ENCODE peak calls at places on chromosome 4, in four cellular contexts. One of them, this sample, is unnamed.
A peak's percentile ranks its signal among the peaks of the same experiment; 100 is the strongest.

GRCh38 chr4:101271516-101271915 is 75.8 kb downstream of the PPP3CA start:
- DNase-seq in MG63: no peak
- DNase-seq in anterior cingulate cortex: no peak
- DNase-seq in WERI-Rb-1: no peak
- DNase-seq in this sample: no peak

GRCh38 chr4:124873361-124874171 is 161.0 kb upstream of the ANKRD50 start:
- DNase-seq in WERI-Rb-1: no peak
- DNase-seq in MG63: no peak
- DNase-seq in anterior cingulate cortex: no peak
- DNase-seq in this sample: no peak

GRCh38 chr4:156779774-156780173 is 191.8 kb downstream of the PDGFC start:
- DNase-seq in anterior cingulate cortex: no peak
- DNase-seq in MG63: peak; percentile 63
- DNase-seq in WERI-Rb-1: no peak
- DNase-seq in this sample: no peak

GRCh38 chr4:15239866-15240265 is 188.0 kb upstream of the C1QTNF7 start:
- DNase-seq in anterior cingulate cortex: no peak
- DNase-seq in WERI-Rb-1: no peak
- DNase-seq in MG63: no peak
- DNase-seq in this sample: peak; percentile 55

GRCh38 chr4:158094413-158095110 is 78.3 kb downstream of the GASK1B start:
- DNase-seq in anterior cingulate cortex: no peak
- DNase-seq in WERI-Rb-1: no peak
- DNase-seq in MG63: peak; percentile 84
- DNase-seq in this sample: peak; percentile 18

GRCh38 chr4:61984260-61984909 is 784.3 kb downstream of the ADGRL3 start:
- DNase-seq in MG63: no peak
- DNase-seq in anterior cingulate cortex: no peak
- DNase-seq in WERI-Rb-1: peak; percentile 23
- DNase-seq in this sample: no peak

GRCh38 chr4:1557221-1557597 is 126.9 kb downstream of the FAM53A start:
- DNase-seq in WERI-Rb-1: peak; percentile 76
- DNase-seq in MG63: no peak
- DNase-seq in anterior cingulate cortex: no peak
- DNase-seq in this sample: no peak

GRCh38 chr4:10107111-10108091 is 9.2 kb downstream of the WDR1 start:
- DNase-seq in MG63: peak; percentile 58
- DNase-seq in anterior cingulate cortex: no peak
- DNase-seq in WERI-Rb-1: no peak
- DNase-seq in this sample: no peak

GRCh38 chr4:6109842-6110560 is 90.3 kb downstream of the JAKMIP1 start:
- DNase-seq in WERI-Rb-1: peak; percentile 86
- DNase-seq in MG63: no peak
- DNase-seq in anterior cingulate cortex: no peak
- DNase-seq in this sample: no peak

GRCh38 chr4:23978031-23978430 is 88.2 kb upstream of the PPARGC1A start:
- DNase-seq in MG63: no peak
- DNase-seq in anterior cingulate cortex: no peak
- DNase-seq in WERI-Rb-1: no peak
- DNase-seq in this sample: no peak

GRCh38 chr4:76950052-76950845 is 697 bp downstream of the SEPTIN11 start:
- DNase-seq in MG63: peak; percentile 52
- DNase-seq in anterior cingulate cortex: peak; percentile 65
- DNase-seq in WERI-Rb-1: peak; percentile 54
- DNase-seq in this sample: peak; percentile 16

GRCh38 chr4:6942238-6942800 is 32.7 kb downstream of the TBC1D14 start:
- DNase-seq in MG63: peak; percentile 33
- DNase-seq in WERI-Rb-1: no peak
- DNase-seq in anterior cingulate cortex: no peak
- DNase-seq in this sample: no peak

GRCh38 chr4:112753333-112753732 is 116.4 kb downstream of the LARP7 start:
- DNase-seq in WERI-Rb-1: no peak
- DNase-seq in anterior cingulate cortex: no peak
- DNase-seq in MG63: no peak
- DNase-seq in this sample: no peak

GRCh38 chr4:38323141-38323634 is 340.8 kb upstream of the KLF3 start:
- DNase-seq in WERI-Rb-1: no peak
- DNase-seq in anterior cingulate cortex: no peak
- DNase-seq in MG63: no peak
- DNase-seq in this sample: no peak

GRCh38 chr4:73608677-73609594 is 11.3 kb downstream of the RASSF6 start:
- DNase-seq in WERI-Rb-1: no peak
- DNase-seq in MG63: peak; percentile 4
- DNase-seq in anterior cingulate cortex: no peak
- DNase-seq in this sample: no peak

GRCh38 chr4:120815361-120815760 is 107.2 kb downstream of the PRDM5 start:
- DNase-seq in WERI-Rb-1: no peak
- DNase-seq in anterior cingulate cortex: no peak
- DNase-seq in MG63: no peak
- DNase-seq in this sample: no peak

GRCh38 chr4:74203467-74203866 is 45.5 kb downstream of the MTHFD2L start:
- DNase-seq in MG63: no peak
- DNase-seq in WERI-Rb-1: no peak
- DNase-seq in anterior cingulate cortex: no peak
- DNase-seq in this sample: no peak

GRCh38 chr4:147287588-147287890 is 193.4 kb upstream of the EDNRA start:
- DNase-seq in MG63: no peak
- DNase-seq in anterior cingulate cortex: no peak
- DNase-seq in WERI-Rb-1: no peak
- DNase-seq in this sample: no peak

GRCh38 chr4:125168531-125168930 is 146.2 kb upstream of the FAT4 start:
- DNase-seq in anterior cingulate cortex: no peak
- DNase-seq in WERI-Rb-1: no peak
- DNase-seq in MG63: no peak
- DNase-seq in this sample: no peak

GRCh38 chr4:109429545-109429944 is 4.1 kb upstream of the SEC24B start:
- DNase-seq in WERI-Rb-1: no peak
- DNase-seq in anterior cingulate cortex: no peak
- DNase-seq in MG63: no peak
- DNase-seq in this sample: no peak

GRCh38 chr4:146495277-146495676 is 26.5 kb downstream of the SLC10A7 start:
- DNase-seq in MG63: no peak
- DNase-seq in WERI-Rb-1: no peak
- DNase-seq in anterior cingulate cortex: no peak
- DNase-seq in this sample: no peak

GRCh38 chr4:180999217-180999616 is 1244.0 kb upstream of the TENM3 start:
- DNase-seq in anterior cingulate cortex: no peak
- DNase-seq in MG63: no peak
- DNase-seq in WERI-Rb-1: no peak
- DNase-seq in this sample: no peak